ENCODE peak calls at places on chromosome 15, in eight cellular contexts. T is left colon; H is effector CD4-positive, alpha-beta T cell; G is esophagus muscularis mucosa; F is naive thymus-derived CD8-positive, alpha-beta T cell; X is cardiac fibroblast; W is activated T-helper 1 cell treated with anti-CD3 and anti-CD28 coated beads, Interleukin-2, amount 50 U/mL, for 16 hours; V is psoas muscle. Y is an unnamed sample.

GRCh38 chr15:44811347-44811746 is 75.0 kb downstream of the TRIM69 start:
- DNase-seq in T (peak), V (no peak), G (no peak), W (no peak), X (no peak), H (no peak), F (no peak), Y (no peak)

GRCh38 chr15:32998979-32999677 is 195.4 kb downstream of the FMN1 start:
- DNase-seq in H (no peak), F (no peak), X (peak), W (no peak), V (peak), G (no peak), T (no peak), Y (no peak)

GRCh38 chr15:24150542-24150941 is 463.4 kb upstream of the NDN start:
- DNase-seq in T (no peak), X (no peak), W (no peak), G (no peak), F (no peak), V (no peak), H (no peak), Y (no peak)

GRCh38 chr15:73650387-73651126 is 17.4 kb upstream of the NPTN start:
- DNase-seq in G (no peak), H (no peak), X (peak), V (no peak), F (no peak), T (no peak), W (no peak), Y (no peak)

GRCh38 chr15:40855706-40856234 is 11.9 kb downstream of the SPINT1 start:
- DNase-seq in W (no peak), H (no peak), X (no peak), V (no peak), G (no peak), T (peak), F (no peak), Y (no peak)

GRCh38 chr15:96181873-96182301 is 148.6 kb upstream of the NR2F2 start:
- DNase-seq in V (peak), X (peak), T (peak), F (no peak), W (no peak), G (no peak), H (no peak), Y (no peak)

GRCh38 chr15:91356083-91356482 is 256.0 kb downstream of the SV2B start:
- DNase-seq in W (no peak), T (no peak), V (no peak), F (no peak), H (no peak), X (no peak), G (no peak), Y (no peak)

GRCh38 chr15:31081568-31082250 is 19.8 kb downstream of the TRPM1 start:
- DNase-seq in X (no peak), G (no peak), V (no peak), T (no peak), F (no peak), H (no peak), W (no peak), Y (no peak)

GRCh38 chr15:37765809-37766208 is 168.6 kb upstream of the TMCO5A start:
- DNase-seq in F (no peak), V (no peak), W (no peak), T (peak), G (no peak), H (no peak), X (no peak), Y (no peak)

GRCh38 chr15:66946578-66947164 is 118.7 kb upstream of the SMAD3 start:
- DNase-seq in F (peak), T (no peak), X (peak), W (peak), V (peak), G (no peak), H (peak), Y (peak)

GRCh38 chr15:86336051-86336788 is 256.5 kb downstream of the AGBL1 start:
- DNase-seq in W (no peak), H (no peak), G (no peak), T (no peak), F (no peak), X (no peak), V (no peak), Y (no peak)